ENCODE peak calls at places on chromosomes 3 and 15, in nine cellular contexts. F is hepatocyte; N is left lung; G is CD8-positive, alpha-beta T cell; K is gastrocnemius medialis; E is body of pancreas; O is transverse colon; P is Peyer's patch; R is OCI-LY7. T is an unnamed sample.

GRCh38 chr3:52704611-52705437 is 767 bp downstream of the GLT8D1 start:
- DNase-seq in K (peak), P (no peak), G (peak), F (peak), O (no peak), R (peak), E (no peak), N (no peak), T (no peak)

GRCh38 chr15:27449041-27449440 is 478.1 kb downstream of the GABRG3 start:
- DNase-seq in E (no peak), P (no peak), F (no peak), K (no peak), O (no peak), G (no peak), N (no peak), R (no peak), T (no peak)

GRCh38 chr3:71130516-71131384 is 452.8 kb downstream of the FOXP1 start:
- DNase-seq in G (peak), O (peak), K (peak), R (peak), F (peak), E (peak), P (peak), N (peak), T (no peak)

GRCh38 chr3:189551007-189551406 is 80.2 kb upstream of the TP63 start:
- DNase-seq in F (no peak), P (no peak), N (no peak), G (no peak), E (no peak), K (no peak), R (no peak), O (no peak), T (no peak)

GRCh38 chr3:102471491-102471890 is 36.7 kb downstream of the ZPLD1 start:
- DNase-seq in K (no peak), F (no peak), N (no peak), G (no peak), E (no peak), P (no peak), R (no peak), O (no peak), T (no peak)

GRCh38 chr3:157500232-157500631 is 3.0 kb downstream of the VEPH1 start:
- DNase-seq in R (no peak), N (no peak), P (no peak), G (no peak), K (no peak), F (no peak), O (peak), E (no peak), T (no peak)

GRCh38 chr15:52803543-52804306 is 13.6 kb upstream of the ONECUT1 start:
- DNase-seq in K (no peak), G (no peak), N (no peak), P (no peak), F (no peak), O (no peak), R (no peak), E (no peak), T (no peak)

GRCh38 chr3:184801241-184801640 is 10.7 kb upstream of the VPS8 start:
- DNase-seq in R (no peak), N (no peak), E (no peak), K (no peak), O (no peak), P (no peak), F (no peak), G (no peak), T (no peak)

GRCh38 chr3:143973352-143974021 is 1.9 kb downstream of the DIPK2A start:
- DNase-seq in R (no peak), F (peak), E (no peak), G (no peak), N (no peak), K (no peak), O (peak), P (peak), T (no peak)

GRCh38 chr3:174986685-174987084 is 127.6 kb downstream of the NAALADL2 start:
- DNase-seq in O (no peak), G (no peak), F (no peak), P (no peak), E (no peak), R (no peak), K (no peak), N (no peak), T (no peak)

GRCh38 chr3:138862924-138863775 is 28.4 kb upstream of the PIK3CB start:
- DNase-seq in O (peak), F (peak), G (no peak), E (peak), R (no peak), N (no peak), K (peak), P (no peak), T (no peak)

GRCh38 chr15:24848050-24848449 is 106.7 kb upstream of the SNRPN start:
- DNase-seq in F (peak), N (no peak), O (no peak), K (peak), R (no peak), E (peak), P (no peak), G (no peak), T (no peak)

GRCh38 chr3:155302476-155302875 is 9.0 kb upstream of the STRIT1 start:
- DNase-seq in N (no peak), G (no peak), K (no peak), F (no peak), O (no peak), P (no peak), R (no peak), E (no peak), T (no peak)

GRCh38 chr3:110940074-110940473 is 131.5 kb upstream of the NECTIN3 start:
- DNase-seq in E (no peak), R (no peak), G (no peak), F (no peak), P (no peak), O (no peak), N (no peak), K (no peak), T (no peak)

GRCh38 chr15:52466134-52466701 is 62.5 kb downstream of the MYO5A start:
- DNase-seq in P (peak), E (no peak), G (peak), K (peak), R (peak), O (peak), N (peak), F (no peak), T (peak)

GRCh38 chr15:74306801-74307217 is 60.6 kb downstream of the CYP11A1 start:
- DNase-seq in O (no peak), N (no peak), K (no peak), R (no peak), P (no peak), G (no peak), E (no peak), F (peak), T (no peak)

GRCh38 chr15:25830844-25831443 is 32.2 kb downstream of the ATP10A start:
- DNase-seq in G (no peak), N (no peak), P (no peak), F (peak), K (peak), E (no peak), R (no peak), O (peak), T (peak)

GRCh38 chr3:144921710-144922109 is 950.1 kb downstream of the DIPK2A start:
- DNase-seq in G (no peak), N (no peak), E (no peak), F (no peak), R (no peak), P (no peak), K (no peak), O (no peak), T (no peak)

GRCh38 chr3:194204036-194204792 is 68.3 kb downstream of the HES1 start:
- DNase-seq in O (no peak), R (no peak), G (no peak), P (no peak), F (peak), N (no peak), K (no peak), E (no peak), T (no peak)

GRCh38 chr3:103059481-103059880 is 624.7 kb downstream of the ZPLD1 start:
- DNase-seq in O (no peak), N (no peak), E (no peak), K (no peak), F (peak), R (no peak), G (no peak), P (no peak), T (no peak)

GRCh38 chr3:149563114-149563513 is 88.6 kb downstream of the TM4SF4 start:
- DNase-seq in P (no peak), G (no peak), E (no peak), O (no peak), K (no peak), F (no peak), R (no peak), N (no peak), T (no peak)

GRCh38 chr15:40902605-40903561 is 8.6 kb downstream of the VPS18 start:
- DNase-seq in K (no peak), F (no peak), R (peak), G (no peak), P (no peak), N (peak), E (no peak), O (no peak), T (peak)

GRCh38 chr3:52777959-52778805 is 783 bp downstream of the ITIH1 start:
- DNase-seq in O (peak), G (no peak), E (peak), R (no peak), K (no peak), F (peak), P (no peak), N (peak), T (no peak)

GRCh38 chr15:77455696-77456293 is 35.1 kb downstream of the HMG20A start:
- DNase-seq in O (no peak), N (no peak), R (no peak), K (no peak), G (no peak), E (no peak), F (peak), P (no peak), T (no peak)

GRCh38 chr3:178419078-178419477 is 117.2 kb upstream of the KCNMB2 start:
- DNase-seq in P (no peak), R (no peak), F (peak), E (no peak), G (no peak), K (no peak), O (no peak), N (no peak), T (no peak)

GRCh38 chr15:76159282-76159681 is 99.5 kb downstream of the TMEM266 start:
- DNase-seq in E (no peak), F (no peak), R (no peak), K (no peak), N (no peak), O (no peak), P (no peak), G (no peak), T (no peak)

GRCh38 chr15:76158815-76159214 is 99.0 kb downstream of the TMEM266 start:
- DNase-seq in N (no peak), R (no peak), K (no peak), P (no peak), F (no peak), G (no peak), O (no peak), E (no peak), T (no peak)

GRCh38 chr15:76155742-76156141 is 96.0 kb downstream of the TMEM266 start:
- DNase-seq in O (no peak), N (no peak), F (no peak), G (no peak), E (no peak), R (no peak), P (no peak), K (no peak), T (no peak)

GRCh38 chr15:76160426-76161152 is 100.8 kb downstream of the TMEM266 start:
- DNase-seq in N (no peak), P (no peak), F (no peak), G (no peak), E (no peak), K (peak), O (no peak), R (no peak), T (no peak)

DNA sequence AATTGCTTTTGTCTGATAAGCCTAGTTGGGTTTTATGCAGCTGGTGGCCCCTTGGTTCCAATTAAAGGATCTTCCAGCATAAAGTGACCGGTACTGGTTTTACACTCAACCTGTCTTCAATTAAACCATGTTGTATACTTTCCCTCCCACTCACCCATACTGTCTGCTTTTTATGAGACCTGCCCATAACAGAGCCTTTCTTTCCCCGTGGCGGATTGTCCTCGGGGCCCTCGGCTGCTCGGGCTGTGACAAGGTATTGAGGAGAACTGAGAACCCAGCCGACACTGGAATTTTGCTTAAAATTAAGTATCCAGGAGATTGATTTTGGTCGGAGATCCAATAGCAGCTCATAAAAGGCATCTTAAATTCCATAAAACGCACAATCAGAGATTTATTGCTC is 98.5 kb downstream of the TMEM266 start:
- DNase-seq in K (no peak), O (no peak), R (no peak), N (no peak), F (no peak), E (no peak), P (no peak), G (no peak), T (no peak)
- H3K27ac ChIP-seq in K (no peak), O (no peak), R (no peak), N (no peak), F (no peak), E (no peak), P (no peak), G (no peak), T (no peak)

GRCh38 chr15:96353931-96354730 is 23.6 kb downstream of the NR2F2 start:
- DNase-seq in N (no peak), F (peak), O (no peak), P (no peak), E (no peak), K (no peak), G (no peak), R (no peak), T (peak)
- H3K27ac ChIP-seq in N (peak), F (no peak), O (peak), P (peak), E (peak), K (peak), G (no peak), R (no peak), T (peak)

GRCh38 chr15:89104172-89104564 is 15.9 kb downstream of the ABHD2 start:
- DNase-seq in K (peak), F (no peak), N (no peak), O (no peak), E (no peak), G (no peak), R (no peak), P (no peak), T (no peak)
- H3K27ac ChIP-seq in K (peak), F (peak), N (peak), O (peak), E (peak), G (no peak), R (no peak), P (peak), T (peak)

GRCh38 chr15:66895794-66896453 is 169.5 kb upstream of the SMAD3 start:
- DNase-seq in N (no peak), P (no peak), K (no peak), F (no peak), O (no peak), E (no peak), G (no peak), R (no peak), T (no peak)

GRCh38 chr15:66896611-66897010 is 168.8 kb upstream of the SMAD3 start:
- DNase-seq in R (no peak), K (no peak), P (no peak), N (no peak), E (no peak), F (no peak), O (no peak), G (no peak), T (no peak)

GRCh38 chr15:66894986-66895780 is 170.2 kb upstream of the SMAD3 start:
- DNase-seq in R (no peak), F (no peak), P (no peak), N (no peak), K (no peak), O (no peak), G (no peak), E (no peak), T (no peak)

GRCh38 chr15:66893294-66893693 is 172.1 kb upstream of the SMAD3 start:
- DNase-seq in G (no peak), P (peak), K (no peak), N (no peak), E (no peak), O (no peak), R (no peak), F (no peak), T (no peak)

GRCh38 chr15:66894363-66894762 is 171.0 kb upstream of the SMAD3 start:
- DNase-seq in F (no peak), R (no peak), K (no peak), P (no peak), E (no peak), G (no peak), O (no peak), N (no peak), T (no peak)
- H3K27ac ChIP-seq in F (no peak), R (no peak), K (no peak), P (no peak), E (no peak), G (no peak), O (no peak), N (no peak), T (no peak)

DNA sequence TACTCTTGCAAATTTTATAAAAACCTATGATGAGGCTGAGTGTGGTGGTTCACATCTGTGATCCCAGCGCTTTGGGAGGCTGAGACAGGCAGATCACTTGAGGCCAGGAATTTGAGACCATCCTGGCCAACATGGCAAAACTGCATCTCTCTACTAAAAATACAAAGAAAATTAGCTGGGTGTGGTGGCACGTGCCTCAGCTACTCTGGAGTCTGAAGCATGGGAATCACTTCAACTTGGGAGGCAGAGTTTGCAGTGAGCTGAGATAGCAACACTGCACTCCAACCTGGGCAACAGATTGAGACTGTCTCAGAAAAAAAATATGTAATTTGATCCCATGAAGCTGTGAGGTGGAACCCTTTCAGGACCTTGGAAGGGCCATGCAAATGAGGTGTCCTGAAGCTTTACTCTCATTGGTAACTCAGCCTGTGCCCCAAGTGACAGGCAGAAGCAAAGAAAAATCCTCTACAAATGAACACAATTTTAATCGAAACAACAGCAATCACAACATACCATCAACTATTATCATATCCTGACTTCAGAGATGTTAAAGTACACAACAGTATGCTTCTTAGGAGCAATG is 84.6 kb upstream of the CDV3 start:
- DNase-seq in O (no peak), F (peak), N (no peak), R (peak), E (no peak), K (no peak), G (no peak), P (no peak), T (no peak)
- H3K27ac ChIP-seq in O (no peak), F (peak), N (no peak), R (peak), E (peak), K (no peak), G (no peak), P (peak), T (no peak)

GRCh38 chr3:64815691-64816225 is 128.0 kb upstream of the ADAMTS9 start:
- DNase-seq in N (no peak), R (no peak), O (no peak), E (no peak), P (no peak), K (no peak), F (no peak), G (no peak), T (no peak)

GRCh38 chr3:64818196-64818595 is 130.4 kb upstream of the ADAMTS9 start:
- DNase-seq in R (no peak), P (no peak), O (no peak), K (no peak), F (no peak), E (no peak), G (no peak), N (no peak), T (no peak)

GRCh38 chr3:64815195-64815627 is 127.4 kb upstream of the ADAMTS9 start:
- DNase-seq in N (no peak), E (no peak), R (no peak), O (no peak), F (no peak), G (no peak), K (no peak), P (no peak), T (no peak)

GRCh38 chr3:64814360-64814759 is 126.6 kb upstream of the ADAMTS9 start:
- DNase-seq in G (no peak), R (no peak), P (no peak), O (no peak), N (no peak), E (no peak), K (peak), F (no peak), T (no peak)
- H3K27ac ChIP-seq in G (no peak), R (no peak), P (no peak), O (peak), N (no peak), E (no peak), K (peak), F (peak), T (no peak)